ENCODE peak calls at places on chromosomes 4 and X, in seven cellular contexts. One of them, this sample, is unnamed.

GRCh38 chr4:59612235-59612634 is 1587.9 kb upstream of the ADGRL3 start:
- DNase-seq in adipocyte: peak
- DNase-seq in activated T-helper 1 cell treated with anti-CD3 and anti-CD28 coated beads, Interleukin-2, amount 50 U/mL, for 16 hours: no peak
- DNase-seq in K562: no peak
- DNase-seq in BE2C: no peak
- DNase-seq in NCI-H1694 treated with DMSO at 0.1 percent for 48 hours: no peak
- DNase-seq in stimulated activated CD8-positive, alpha-beta memory T cell treated with anti-CD3 and anti-CD28 coated beads, Interleukin-7, amount 100 ng/mL, for 1 hour: no peak
- DNase-seq in this sample: peak

GRCh38 chrX:150062292-150063137 is 124.2 kb upstream of the EOLA2 start:
- DNase-seq in adipocyte: peak
- DNase-seq in activated T-helper 1 cell treated with anti-CD3 and anti-CD28 coated beads, Interleukin-2, amount 50 U/mL, for 16 hours: no peak
- DNase-seq in K562: no peak
- DNase-seq in BE2C: no peak
- DNase-seq in NCI-H1694 treated with DMSO at 0.1 percent for 48 hours: no peak
- DNase-seq in stimulated activated CD8-positive, alpha-beta memory T cell treated with anti-CD3 and anti-CD28 coated beads, Interleukin-7, amount 100 ng/mL, for 1 hour: no peak
- DNase-seq in this sample: peak

GRCh38 chrX:76453737-76454406 is 26.4 kb downstream of the MAGEE1 start:
- DNase-seq in adipocyte: no peak
- DNase-seq in activated T-helper 1 cell treated with anti-CD3 and anti-CD28 coated beads, Interleukin-2, amount 50 U/mL, for 16 hours: no peak
- DNase-seq in K562: no peak
- DNase-seq in BE2C: no peak
- DNase-seq in NCI-H1694 treated with DMSO at 0.1 percent for 48 hours: no peak
- DNase-seq in stimulated activated CD8-positive, alpha-beta memory T cell treated with anti-CD3 and anti-CD28 coated beads, Interleukin-7, amount 100 ng/mL, for 1 hour: no peak
- DNase-seq in this sample: no peak

GRCh38 chrX:34849371-34849770 is 93.2 kb upstream of the FAM47B start:
- DNase-seq in adipocyte: peak
- DNase-seq in activated T-helper 1 cell treated with anti-CD3 and anti-CD28 coated beads, Interleukin-2, amount 50 U/mL, for 16 hours: no peak
- DNase-seq in K562: no peak
- DNase-seq in BE2C: no peak
- DNase-seq in NCI-H1694 treated with DMSO at 0.1 percent for 48 hours: no peak
- DNase-seq in stimulated activated CD8-positive, alpha-beta memory T cell treated with anti-CD3 and anti-CD28 coated beads, Interleukin-7, amount 100 ng/mL, for 1 hour: no peak
- DNase-seq in this sample: peak

GRCh38 chr4:178316211-178316610 is 874.0 kb upstream of the AGA start:
- DNase-seq in adipocyte: no peak
- DNase-seq in activated T-helper 1 cell treated with anti-CD3 and anti-CD28 coated beads, Interleukin-2, amount 50 U/mL, for 16 hours: no peak
- DNase-seq in K562: no peak
- DNase-seq in BE2C: peak
- DNase-seq in NCI-H1694 treated with DMSO at 0.1 percent for 48 hours: no peak
- DNase-seq in stimulated activated CD8-positive, alpha-beta memory T cell treated with anti-CD3 and anti-CD28 coated beads, Interleukin-7, amount 100 ng/mL, for 1 hour: no peak
- DNase-seq in this sample: no peak

GRCh38 chrX:153974726-153975286 is 2.3 kb downstream of the TMEM187 start:
- DNase-seq in adipocyte: no peak
- DNase-seq in activated T-helper 1 cell treated with anti-CD3 and anti-CD28 coated beads, Interleukin-2, amount 50 U/mL, for 16 hours: no peak
- DNase-seq in K562: no peak
- DNase-seq in BE2C: no peak
- DNase-seq in NCI-H1694 treated with DMSO at 0.1 percent for 48 hours: no peak
- DNase-seq in stimulated activated CD8-positive, alpha-beta memory T cell treated with anti-CD3 and anti-CD28 coated beads, Interleukin-7, amount 100 ng/mL, for 1 hour: no peak
- DNase-seq in this sample: no peak

GRCh38 chr4:87058272-87059073 is 123.7 kb downstream of the AFF1 start:
- DNase-seq in adipocyte: peak
- DNase-seq in activated T-helper 1 cell treated with anti-CD3 and anti-CD28 coated beads, Interleukin-2, amount 50 U/mL, for 16 hours: peak
- DNase-seq in K562: peak
- DNase-seq in BE2C: peak
- DNase-seq in NCI-H1694 treated with DMSO at 0.1 percent for 48 hours: no peak
- DNase-seq in stimulated activated CD8-positive, alpha-beta memory T cell treated with anti-CD3 and anti-CD28 coated beads, Interleukin-7, amount 100 ng/mL, for 1 hour: no peak
- DNase-seq in this sample: peak

GRCh38 chr4:184247421-184247820 is 29.7 kb upstream of the ENPP6 start:
- DNase-seq in adipocyte: no peak
- DNase-seq in activated T-helper 1 cell treated with anti-CD3 and anti-CD28 coated beads, Interleukin-2, amount 50 U/mL, for 16 hours: no peak
- DNase-seq in K562: no peak
- DNase-seq in BE2C: no peak
- DNase-seq in NCI-H1694 treated with DMSO at 0.1 percent for 48 hours: no peak
- DNase-seq in stimulated activated CD8-positive, alpha-beta memory T cell treated with anti-CD3 and anti-CD28 coated beads, Interleukin-7, amount 100 ng/mL, for 1 hour: no peak
- DNase-seq in this sample: no peak

GRCh38 chr4:69517674-69518073 is 22.0 kb upstream of the UGT2B4 start:
- DNase-seq in adipocyte: no peak
- DNase-seq in activated T-helper 1 cell treated with anti-CD3 and anti-CD28 coated beads, Interleukin-2, amount 50 U/mL, for 16 hours: no peak
- DNase-seq in K562: no peak
- DNase-seq in BE2C: no peak
- DNase-seq in NCI-H1694 treated with DMSO at 0.1 percent for 48 hours: no peak
- DNase-seq in stimulated activated CD8-positive, alpha-beta memory T cell treated with anti-CD3 and anti-CD28 coated beads, Interleukin-7, amount 100 ng/mL, for 1 hour: no peak
- DNase-seq in this sample: no peak

GRCh38 chr4:5971077-5971447 is 47.2 kb downstream of the C4orf50 start:
- DNase-seq in adipocyte: no peak
- DNase-seq in activated T-helper 1 cell treated with anti-CD3 and anti-CD28 coated beads, Interleukin-2, amount 50 U/mL, for 16 hours: no peak
- DNase-seq in K562: peak
- DNase-seq in BE2C: peak
- DNase-seq in NCI-H1694 treated with DMSO at 0.1 percent for 48 hours: no peak
- DNase-seq in stimulated activated CD8-positive, alpha-beta memory T cell treated with anti-CD3 and anti-CD28 coated beads, Interleukin-7, amount 100 ng/mL, for 1 hour: no peak
- DNase-seq in this sample: no peak

GRCh38 chrX:30904186-30904585 is 15.1 kb upstream of the TAB3 start:
- DNase-seq in adipocyte: peak
- DNase-seq in activated T-helper 1 cell treated with anti-CD3 and anti-CD28 coated beads, Interleukin-2, amount 50 U/mL, for 16 hours: no peak
- DNase-seq in K562: no peak
- DNase-seq in BE2C: no peak
- DNase-seq in NCI-H1694 treated with DMSO at 0.1 percent for 48 hours: no peak
- DNase-seq in stimulated activated CD8-positive, alpha-beta memory T cell treated with anti-CD3 and anti-CD28 coated beads, Interleukin-7, amount 100 ng/mL, for 1 hour: no peak
- DNase-seq in this sample: no peak

GRCh38 chrX:25442501-25442900 is 426.7 kb upstream of the ARX start:
- DNase-seq in adipocyte: peak
- DNase-seq in activated T-helper 1 cell treated with anti-CD3 and anti-CD28 coated beads, Interleukin-2, amount 50 U/mL, for 16 hours: no peak
- DNase-seq in K562: no peak
- DNase-seq in BE2C: no peak
- DNase-seq in NCI-H1694 treated with DMSO at 0.1 percent for 48 hours: no peak
- DNase-seq in stimulated activated CD8-positive, alpha-beta memory T cell treated with anti-CD3 and anti-CD28 coated beads, Interleukin-7, amount 100 ng/mL, for 1 hour: no peak
- DNase-seq in this sample: no peak

GRCh38 chrX:73069365-73070035 is 9.8 kb downstream of the PABPC1L2A start:
- DNase-seq in adipocyte: no peak
- DNase-seq in activated T-helper 1 cell treated with anti-CD3 and anti-CD28 coated beads, Interleukin-2, amount 50 U/mL, for 16 hours: no peak
- DNase-seq in K562: no peak
- DNase-seq in BE2C: no peak
- DNase-seq in NCI-H1694 treated with DMSO at 0.1 percent for 48 hours: no peak
- DNase-seq in stimulated activated CD8-positive, alpha-beta memory T cell treated with anti-CD3 and anti-CD28 coated beads, Interleukin-7, amount 100 ng/mL, for 1 hour: no peak
- DNase-seq in this sample: no peak

GRCh38 chr4:109818268-109818667 is 2.7 kb downstream of the GAR1 start:
- DNase-seq in adipocyte: no peak
- DNase-seq in activated T-helper 1 cell treated with anti-CD3 and anti-CD28 coated beads, Interleukin-2, amount 50 U/mL, for 16 hours: no peak
- DNase-seq in K562: no peak
- DNase-seq in BE2C: no peak
- DNase-seq in NCI-H1694 treated with DMSO at 0.1 percent for 48 hours: no peak
- DNase-seq in stimulated activated CD8-positive, alpha-beta memory T cell treated with anti-CD3 and anti-CD28 coated beads, Interleukin-7, amount 100 ng/mL, for 1 hour: no peak
- DNase-seq in this sample: no peak

GRCh38 chrX:47649302-47649701 is 1.1 kb downstream of the ELK1 start:
- DNase-seq in adipocyte: no peak
- DNase-seq in activated T-helper 1 cell treated with anti-CD3 and anti-CD28 coated beads, Interleukin-2, amount 50 U/mL, for 16 hours: no peak
- DNase-seq in K562: peak
- DNase-seq in BE2C: no peak
- DNase-seq in NCI-H1694 treated with DMSO at 0.1 percent for 48 hours: no peak
- DNase-seq in stimulated activated CD8-positive, alpha-beta memory T cell treated with anti-CD3 and anti-CD28 coated beads, Interleukin-7, amount 100 ng/mL, for 1 hour: no peak
- DNase-seq in this sample: no peak

GRCh38 chr4:56129431-56129861 is 180.7 kb downstream of the CEP135 start:
- DNase-seq in adipocyte: no peak
- DNase-seq in activated T-helper 1 cell treated with anti-CD3 and anti-CD28 coated beads, Interleukin-2, amount 50 U/mL, for 16 hours: no peak
- DNase-seq in K562: peak
- DNase-seq in BE2C: peak
- DNase-seq in NCI-H1694 treated with DMSO at 0.1 percent for 48 hours: no peak
- DNase-seq in stimulated activated CD8-positive, alpha-beta memory T cell treated with anti-CD3 and anti-CD28 coated beads, Interleukin-7, amount 100 ng/mL, for 1 hour: no peak
- DNase-seq in this sample: no peak

GRCh38 chrX:133232331-133232730 is 14.2 kb upstream of the TFDP3 start:
- DNase-seq in adipocyte: no peak
- DNase-seq in activated T-helper 1 cell treated with anti-CD3 and anti-CD28 coated beads, Interleukin-2, amount 50 U/mL, for 16 hours: no peak
- DNase-seq in K562: no peak
- DNase-seq in BE2C: no peak
- DNase-seq in NCI-H1694 treated with DMSO at 0.1 percent for 48 hours: no peak
- DNase-seq in stimulated activated CD8-positive, alpha-beta memory T cell treated with anti-CD3 and anti-CD28 coated beads, Interleukin-7, amount 100 ng/mL, for 1 hour: no peak
- DNase-seq in this sample: no peak

GRCh38 chr4:99998062-99998880 is 48.2 kb upstream of the H2AZ1 start:
- DNase-seq in adipocyte: peak
- DNase-seq in activated T-helper 1 cell treated with anti-CD3 and anti-CD28 coated beads, Interleukin-2, amount 50 U/mL, for 16 hours: no peak
- DNase-seq in K562: no peak
- DNase-seq in BE2C: no peak
- DNase-seq in NCI-H1694 treated with DMSO at 0.1 percent for 48 hours: peak
- DNase-seq in stimulated activated CD8-positive, alpha-beta memory T cell treated with anti-CD3 and anti-CD28 coated beads, Interleukin-7, amount 100 ng/mL, for 1 hour: no peak
- DNase-seq in this sample: peak

GRCh38 chr4:126264839-126265238 is 950.1 kb downstream of the FAT4 start:
- DNase-seq in adipocyte: peak
- DNase-seq in activated T-helper 1 cell treated with anti-CD3 and anti-CD28 coated beads, Interleukin-2, amount 50 U/mL, for 16 hours: no peak
- DNase-seq in K562: no peak
- DNase-seq in BE2C: no peak
- DNase-seq in NCI-H1694 treated with DMSO at 0.1 percent for 48 hours: no peak
- DNase-seq in stimulated activated CD8-positive, alpha-beta memory T cell treated with anti-CD3 and anti-CD28 coated beads, Interleukin-7, amount 100 ng/mL, for 1 hour: no peak
- DNase-seq in this sample: peak

This sample was measured in EH.